ENCODE peak calls at places on chromosome 21, in seven cellular contexts. F is EL; L is NCI-H1417; T is stimulated activated CD8-positive, alpha-beta memory T cell treated with anti-CD3 and anti-CD28 coated beads, Interleukin-2, amount 100 ng/mL, for 48 hours; I is HEK293T; D is NCI-H1092 treated with DMSO at 0.1 percent for 48 hours; J is sigmoid colon. Z is an unnamed sample.

GRCh38 chr21:34333150-34333739 is 30.6 kb upstream of the KCNE2 start:
- DNase-seq in F (peak), D (no peak), T (no peak), L (no peak), J (no peak), I (no peak), Z (no peak)

GRCh38 chr21:33149166-33149565 is 79.2 kb downstream of the OLIG1 start:
- DNase-seq in T (no peak), J (no peak), I (no peak), L (peak), D (no peak), F (no peak), Z (no peak)

GRCh38 chr21:33169360-33169759 is 60.4 kb upstream of the IFNAR2 start:
- DNase-seq in D (no peak), I (no peak), J (no peak), F (no peak), T (no peak), L (no peak), Z (no peak)

GRCh38 chr21:41768371-41769042 is 1.7 kb upstream of the RIPK4 start:
- DNase-seq in T (no peak), D (peak), I (no peak), F (peak), J (peak), L (peak), Z (no peak)

GRCh38 chr21:34363733-34364132 is at the start of gene KCNE2:
- DNase-seq in D (no peak), L (no peak), T (no peak), I (no peak), F (no peak), J (no peak), Z (no peak)

GRCh38 chr21:30831194-30831765 is 1.7 kb upstream of the KRTAP7-1 start:
- DNase-seq in D (no peak), I (peak), T (peak), F (peak), L (no peak), J (no peak), Z (no peak)

GRCh38 chr21:43893536-43894205 is 28.6 kb downstream of the AGPAT3 start:
- DNase-seq in I (no peak), F (no peak), D (no peak), J (peak), L (no peak), T (no peak), Z (no peak)

GRCh38 chr21:42237577-42237976 is 18.6 kb downstream of the ABCG1 start:
- DNase-seq in F (no peak), L (no peak), I (no peak), D (no peak), J (no peak), T (peak), Z (no peak)

GRCh38 chr21:15514073-15514946 is 215.5 kb upstream of the USP25 start:
- DNase-seq in D (no peak), J (no peak), F (no peak), L (no peak), I (no peak), T (no peak), Z (no peak)

GRCh38 chr21:39326607-39327307 is 13.3 kb upstream of the BRWD1 start:
- DNase-seq in D (no peak), L (no peak), J (no peak), I (no peak), T (no peak), F (no peak), Z (no peak)

GRCh38 chr21:44966135-44967081 is 26.6 kb downstream of the SLX9 start:
- DNase-seq in T (no peak), I (no peak), L (no peak), F (no peak), D (no peak), J (peak), Z (no peak)

GRCh38 chr21:42022906-42023305 is 12.7 kb upstream of the ZBTB21 start:
- DNase-seq in J (peak), D (no peak), L (no peak), F (no peak), T (no peak), I (no peak), Z (no peak)

GRCh38 chr21:21279193-21279901 is 281.1 kb downstream of the NCAM2 start:
- DNase-seq in D (no peak), T (no peak), I (no peak), J (no peak), L (no peak), F (no peak), Z (no peak)

GRCh38 chr21:17673261-17674020 is 60.7 kb upstream of the BTG3 start:
- DNase-seq in L (no peak), I (no peak), F (peak), D (no peak), T (no peak), J (no peak), Z (no peak)

GRCh38 chr21:33898546-33898945 is 17.1 kb downstream of the ATP5PO start:
- DNase-seq in D (no peak), F (peak), T (no peak), L (no peak), J (no peak), I (no peak), Z (no peak)

GRCh38 chr21:37045139-37045538 is 27.7 kb downstream of the PIGP start:
- DNase-seq in F (no peak), I (no peak), T (no peak), L (no peak), J (no peak), D (no peak), Z (no peak)

GRCh38 chr21:17159697-17160096 is 353.1 kb upstream of the CXADR start:
- DNase-seq in D (no peak), L (no peak), F (no peak), J (no peak), I (no peak), T (no peak), Z (no peak)

GRCh38 chr21:31557421-31557955 is 102.0 kb upstream of the SOD1 start:
- DNase-seq in F (no peak), D (no peak), J (no peak), L (peak), T (no peak), I (no peak), Z (no peak)

GRCh38 chr21:38859852-38860251 is 54.1 kb downstream of the ETS2 start:
- DNase-seq in F (no peak), T (no peak), L (no peak), J (no peak), D (no peak), I (no peak), Z (no peak)

Z was measured in left lung.